ENCODE peak calls at places on chromosome 22, in six cellular contexts. F is NCI-H2171; D is left kidney; X is EH; Q is effector memory CD4-positive, alpha-beta T cell; O is NCI-H1417 treated with DMSO at 0.1 percent for 48 hours. C is an unnamed sample.

GRCh38 chr22:17753401-17753989 is 20.8 kb downstream of the BID start:
- DNase-seq in F (no peak), D (no peak), X (no peak), Q (no peak), O (no peak), C (no peak)

GRCh38 chr22:27668828-27669797 is 132.4 kb downstream of the MN1 start:
- DNase-seq in F (peak), D (peak), X (peak), Q (no peak), O (no peak), C (peak)

GRCh38 chr22:45978275-45978713 is 1.3 kb upstream of the WNT7B start:
- DNase-seq in F (no peak), D (no peak), X (no peak), Q (no peak), O (no peak), C (no peak)

GRCh38 chr22:27541831-27542230 is 259.7 kb downstream of the MN1 start:
- DNase-seq in F (no peak), D (peak), X (no peak), Q (no peak), O (peak), C (no peak)

GRCh38 chr22:43891360-43892182 is at the start of gene PNPLA5:
- DNase-seq in F (no peak), D (peak), X (no peak), Q (no peak), O (no peak), C (no peak)

GRCh38 chr22:23675502-23676415 is 15.1 kb upstream of the RGL4 start:
- DNase-seq in F (no peak), D (peak), X (peak), Q (no peak), O (no peak), C (no peak)

GRCh38 chr22:27754247-27754887 is 47.2 kb downstream of the MN1 start:
- DNase-seq in F (peak), D (peak), X (no peak), Q (no peak), O (no peak), C (no peak)

GRCh38 chr22:38355275-38355674 is 38.0 kb upstream of the CSNK1E start:
- DNase-seq in F (no peak), D (no peak), X (no peak), Q (no peak), O (no peak), C (no peak)

GRCh38 chr22:46909237-46910030 is 147.0 kb downstream of the TBC1D22A start:
- DNase-seq in F (no peak), D (no peak), X (no peak), Q (no peak), O (no peak), C (no peak)

GRCh38 chr22:17706451-17706900 is 67.8 kb downstream of the BID start:
- DNase-seq in F (no peak), D (peak), X (peak), Q (no peak), O (no peak), C (peak)

GRCh38 chr22:43308451-43309235 is 34.5 kb downstream of the SCUBE1 start:
- DNase-seq in F (peak), D (no peak), X (no peak), Q (no peak), O (no peak), C (no peak)

GRCh38 chr22:22721681-22722309 is 77.4 kb downstream of the GGTLC2 start:
- DNase-seq in F (no peak), D (peak), X (peak), Q (no peak), O (no peak), C (peak)

GRCh38 chr22:43555561-43556515 is 144.0 kb downstream of the MPPED1 start:
- DNase-seq in F (no peak), D (no peak), X (no peak), Q (no peak), O (no peak), C (no peak)

GRCh38 chr22:27170491-27170890 is 513.1 kb downstream of the MIAT start:
- DNase-seq in F (no peak), D (no peak), X (peak), Q (no peak), O (no peak), C (peak)

C was measured in cardiac fibroblast.